ENCODE peak calls at places on chromosome 21, in nine cellular contexts. H, R, A, Q, N, D, Z, B and P are unnamed samples.

GRCh38 chr21:17458279-17458678 is 54.6 kb upstream of the CXADR start:
- DNase-seq in A (no peak), R (no peak), B (no peak), H (no peak), D (no peak), N (no peak), Q (no peak), Z (no peak), P (no peak)

GRCh38 chr21:46081022-46081861 is 16.7 kb upstream of the COL6A2 start:
- DNase-seq in D (no peak), A (no peak), B (peak; percentile 64), R (no peak), Q (no peak), N (no peak), Z (no peak), H (no peak), P (no peak)

GRCh38 chr21:36949171-36950141 is 17.0 kb downstream of the HLCS start:
- DNase-seq in D (no peak), B (peak; percentile 3), Q (no peak), Z (no peak), R (no peak), H (no peak), A (no peak), N (no peak), P (no peak)

GRCh38 chr21:46314441-46315020 is 9.1 kb downstream of the C21orf58 start:
- DNase-seq in N (no peak), Q (no peak), D (no peak), R (no peak), H (no peak), Z (no peak), B (no peak), A (no peak), P (no peak)

GRCh38 chr21:41059871-41060270 is 108.1 kb upstream of the BACE2 start:
- DNase-seq in H (no peak), D (no peak), B (no peak), N (no peak), Z (no peak), R (no peak), A (no peak), Q (no peak), P (no peak)

GRCh38 chr21:40688106-40688850 is 158.7 kb downstream of the DSCAM start:
- DNase-seq in D (no peak), Q (no peak), Z (no peak), N (no peak), H (no peak), R (no peak), A (no peak), B (no peak), P (no peak)

GRCh38 chr21:33875026-33875695 is 40.4 kb downstream of the ATP5PO start:
- DNase-seq in D (no peak), Q (no peak), N (no peak), B (no peak), R (no peak), A (no peak), H (no peak), Z (no peak), P (no peak)

GRCh38 chr21:20167059-20167458 is 831.1 kb upstream of the NCAM2 start:
- DNase-seq in H (no peak), N (no peak), Q (no peak), D (no peak), Z (no peak), B (no peak), R (no peak), A (no peak), P (no peak)

GRCh38 chr21:27388835-27389234 is 421.9 kb upstream of the ADAMTS5 start:
- DNase-seq in B (no peak), A (no peak), H (no peak), D (no peak), Q (no peak), Z (no peak), N (no peak), R (no peak), P (no peak)

GRCh38 chr21:45294509-45295291 is 7.0 kb upstream of the POFUT2 start:
- DNase-seq in A (no peak), D (no peak), Z (no peak), H (no peak), R (no peak), B (peak; percentile 96), N (no peak), Q (no peak), P (no peak)

GRCh38 chr21:40019076-40019475 is 151.8 kb downstream of the PCP4 start:
- DNase-seq in R (no peak), Z (no peak), H (no peak), B (no peak), D (no peak), N (no peak), A (no peak), Q (no peak), P (no peak)

GRCh38 chr21:35102488-35103407 is 53.6 kb upstream of the RUNX1 start:
- DNase-seq in R (no peak), B (no peak), A (peak; percentile 1), Z (no peak), N (no peak), H (peak; percentile 6), Q (no peak), D (peak; percentile 70), P (no peak)

GRCh38 chr21:36141513-36141925 is 6.6 kb downstream of the CBR3 start:
- DNase-seq in A (peak; percentile 75), B (peak; percentile 83), Z (peak; percentile 98), R (peak; percentile 76), D (peak; percentile 96), Q (peak; percentile 83), N (peak; percentile 69), H (peak; percentile 91), P (peak; percentile 31)

GRCh38 chr21:32613436-32614043 is 1.4 kb upstream of the CFAP298 start:
- DNase-seq in H (no peak), Z (no peak), R (no peak), B (no peak), N (no peak), A (no peak), Q (no peak), D (no peak), P (no peak)